ENCODE peak calls at places on chromosomes 1 and 21, in seven cellular contexts. Y is breast epithelium, X is lower lobe of right lung, P is adrenal gland, Z is fibroblast of lung, D is fibroblast of pulmonary artery, B is HFF-Myc. V is an unnamed sample.
A peak's percentile ranks its signal among the peaks of the same experiment; 100 is the strongest.

GRCh38 chr1:64848136-64848535 is 103.3 kb downstream of the RAVER2 start:
- DNase-seq in Y (no peak), X (no peak), P (no peak), Z (no peak), D (no peak), B (no peak), V (no peak)

GRCh38 chr1:236516929-236517704 is 6.7 kb upstream of the LGALS8 start:
- DNase-seq in Y (no peak), X (no peak), P (no peak), Z (peak; percentile 82), D (peak; percentile 70), B (no peak), V (peak; percentile 79)

GRCh38 chr1:45574105-45574626 is 9.7 kb upstream of the NASP start:
- DNase-seq in Y (no peak), X (no peak), P (no peak), Z (no peak), D (no peak), B (no peak), V (no peak)

GRCh38 chr1:234881893-234882771 is 246.5 kb downstream of the TOMM20 start:
- DNase-seq in Y (no peak), X (no peak), P (no peak), Z (no peak), D (no peak), B (no peak), V (no peak)

GRCh38 chr1:19720174-19720573 is 55.5 kb downstream of the HTR6 start:
- DNase-seq in Y (no peak), X (no peak), P (no peak), Z (no peak), D (no peak), B (no peak), V (no peak)

GRCh38 chr1:170576980-170577379 is 45.0 kb downstream of the GORAB start:
- DNase-seq in Y (no peak), X (no peak), P (no peak), Z (no peak), D (no peak), B (no peak), V (no peak)

GRCh38 chr21:27406297-27407009 is 439.6 kb upstream of the ADAMTS5 start:
- DNase-seq in Y (no peak), X (no peak), P (no peak), Z (peak; percentile 24), D (peak; percentile 58), B (no peak), V (peak; percentile 84)

GRCh38 chr21:43911015-43911934 is 46.3 kb downstream of the AGPAT3 start:
- DNase-seq in Y (no peak), X (peak; percentile 84), P (peak; percentile 39), Z (no peak), D (no peak), B (no peak), V (peak; percentile 84)

GRCh38 chr1:240888039-240888786 is 276.3 kb upstream of the GREM2 start:
- DNase-seq in Y (no peak), X (no peak), P (peak; percentile 20), Z (peak; percentile 3), D (peak; percentile 0), B (no peak), V (peak; percentile 3)

GRCh38 chr21:46048926-46049889 is 48.7 kb upstream of the COL6A2 start:
- DNase-seq in Y (peak; percentile 69), X (peak; percentile 57), P (peak; percentile 61), Z (peak; percentile 100), D (peak; percentile 100), B (peak; percentile 99), V (peak; percentile 100)

GRCh38 chr21:28687571-28687970 is 305.1 kb downstream of the LTN1 start:
- DNase-seq in Y (no peak), X (no peak), P (no peak), Z (no peak), D (peak; percentile 20), B (no peak), V (no peak)

GRCh38 chr1:2607681-2608041 is 21.1 kb downstream of the PRXL2B start:
- DNase-seq in Y (peak; percentile 47), X (peak; percentile 43), P (no peak), Z (no peak), D (no peak), B (no peak), V (no peak)

GRCh38 chr21:38498057-38498833 is at the start of gene ERG:
- DNase-seq in Y (no peak), X (no peak), P (no peak), Z (no peak), D (no peak), B (no peak), V (no peak)

GRCh38 chr21:42685036-42685435 is 31.6 kb downstream of the PDE9A start:
- DNase-seq in Y (no peak), X (no peak), P (no peak), Z (no peak), D (no peak), B (no peak), V (no peak)

GRCh38 chr1:12220890-12221289 is 8.9 kb upstream of the VPS13D start:
- DNase-seq in Y (no peak), X (no peak), P (no peak), Z (no peak), D (peak; percentile 8), B (no peak), V (no peak)

GRCh38 chr21:44697811-44698734 is 1.1 kb downstream of the KRTAP10-12 start:
- DNase-seq in Y (no peak), X (no peak), P (no peak), Z (no peak), D (no peak), B (no peak), V (no peak)

GRCh38 chr1:38330799-38331198 is 284.2 kb upstream of the POU3F1 start:
- DNase-seq in Y (no peak), X (no peak), P (no peak), Z (no peak), D (no peak), B (no peak), V (no peak)

GRCh38 chr1:85195703-85196102 is 5.1 kb downstream of the SYDE2 start:
- DNase-seq in Y (no peak), X (no peak), P (no peak), Z (no peak), D (no peak), B (no peak), V (no peak)
- H3K4me3 ChIP-seq in Y (no peak overlapping the region), X (peak overlapping the region; percentile 78), P (no peak overlapping the region), Z (no peak overlapping the region), D (no peak overlapping the region), B (no peak overlapping the region), V (peak overlapping the region; percentile 33)

GRCh38 chr1:187892640-187893039 is 1063.9 kb downstream of the PLA2G4A start:
- DNase-seq in Y (no peak), X (no peak), P (no peak), Z (no peak), D (no peak), B (no peak), V (no peak)
- TF ChIP-seq CTCF in Y (no peak), X (no peak), P (no peak), Z (no peak), D (no peak), B (no peak), V (no peak)

DNA sequence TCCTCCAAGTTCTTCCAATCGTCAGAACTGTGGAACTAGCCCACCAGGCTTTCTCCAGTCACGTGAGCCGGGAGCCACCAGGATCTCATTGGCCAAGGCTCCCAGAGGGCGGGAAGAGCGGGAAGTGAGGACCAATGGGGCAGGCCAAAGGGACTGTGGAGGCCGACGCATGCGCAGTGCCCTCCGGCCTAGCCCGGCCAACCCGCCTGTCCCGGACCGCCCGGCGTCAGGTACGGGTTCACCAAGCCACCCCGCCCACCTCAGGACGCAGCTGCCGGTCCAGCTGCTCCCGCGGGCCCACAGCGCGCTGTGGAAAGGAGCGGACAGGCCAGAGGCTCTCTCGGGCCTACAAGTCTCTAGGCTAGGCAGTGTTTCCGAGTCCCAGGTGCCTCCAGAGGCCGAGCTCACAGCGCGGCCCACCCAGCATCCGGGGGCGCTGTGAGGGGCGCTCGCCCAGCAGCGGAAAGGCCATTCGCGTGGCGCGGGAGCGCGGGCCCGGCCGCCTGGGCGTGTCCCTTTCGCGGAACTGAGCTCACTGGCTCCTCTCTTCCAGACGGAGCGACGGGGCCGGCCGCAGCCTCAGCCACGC is 10.9 kb downstream of the OR14I1 start:
- DNase-seq in Y (no peak), X (no peak), P (no peak), Z (no peak), D (no peak), B (no peak), V (no peak)
- H3K4me3 ChIP-seq in Y (no peak overlapping the region), X (no peak overlapping the region), P (no peak overlapping the region), Z (no peak overlapping the region), D (no peak overlapping the region), B (no peak overlapping the region), V (no peak overlapping the region)

DNA sequence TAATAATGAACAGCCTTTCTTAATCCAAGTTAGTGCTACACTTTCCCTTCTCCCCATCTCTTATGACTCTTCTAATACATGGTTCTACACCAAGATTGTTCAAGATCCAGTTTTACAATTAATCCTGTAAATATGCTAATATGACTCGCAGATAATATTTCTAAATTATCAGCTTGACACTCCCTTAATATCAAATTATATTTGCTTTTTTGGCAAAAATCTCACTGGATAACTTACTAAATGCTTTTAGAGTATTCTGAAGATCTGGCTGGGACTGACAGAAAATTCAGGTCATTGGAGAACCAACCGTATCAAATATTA is 24.4 kb upstream of the CR1L start:
- DNase-seq in Y (no peak), X (no peak), P (no peak), Z (no peak), D (no peak), B (no peak), V (no peak)
- TF ChIP-seq CTCF in Y (no peak), X (no peak), P (no peak), Z (no peak), D (no peak), B (no peak), V (no peak)

GRCh38 chr1:168396508-168396907 is 115.8 kb downstream of the TBX19 start:
- DNase-seq in Y (no peak), X (no peak), P (no peak), Z (no peak), D (no peak), B (peak; percentile 67), V (peak; percentile 21)
- H3K4me3 ChIP-seq in Y (no peak overlapping the region), X (no peak overlapping the region), P (no peak overlapping the region), Z (no peak overlapping the region), D (no peak overlapping the region), B (no peak overlapping the region), V (no peak overlapping the region)

DNA sequence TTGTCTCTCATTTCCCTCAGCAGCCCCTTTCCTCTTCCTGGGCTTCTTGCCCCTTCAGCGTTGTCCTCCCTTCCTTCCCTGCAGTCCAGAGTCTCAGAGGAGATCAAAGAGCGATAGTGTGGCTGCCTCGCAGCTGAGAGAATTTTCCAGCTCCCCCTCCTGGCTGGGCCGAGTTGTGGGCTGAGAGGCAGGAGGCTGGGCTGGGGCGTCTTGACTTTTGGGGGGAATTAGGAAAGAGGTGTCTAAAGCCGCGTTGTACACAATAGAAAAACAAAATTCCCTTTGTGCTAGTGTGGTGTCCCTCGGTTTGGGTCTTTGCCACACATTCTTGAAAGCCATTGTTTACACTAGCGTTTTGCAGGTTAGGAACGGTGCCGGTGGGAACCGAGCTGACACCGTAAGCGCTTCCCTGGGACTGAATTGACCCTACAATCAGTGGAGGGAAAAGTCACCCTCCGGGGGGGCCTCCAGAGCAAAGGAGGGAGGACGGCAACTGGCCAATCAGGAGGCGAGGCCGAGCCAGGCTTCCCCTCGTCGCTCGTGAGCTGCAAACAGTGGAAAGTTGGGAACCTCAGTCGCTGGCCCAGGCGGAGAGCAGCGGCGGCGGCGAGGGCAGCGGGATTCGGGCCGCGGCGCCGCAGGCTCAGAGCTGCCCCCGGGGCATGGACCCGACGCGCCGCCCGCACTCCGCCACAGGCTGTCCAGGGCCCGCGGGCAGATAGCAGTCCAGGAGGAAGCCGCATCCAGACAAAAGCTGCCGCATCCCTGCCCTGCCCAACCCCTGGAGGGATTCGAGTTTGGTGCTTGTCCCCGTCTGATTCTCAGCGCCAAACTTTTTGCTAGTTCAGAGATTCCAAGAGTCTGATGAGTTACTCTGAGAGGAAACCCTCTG is at the start of gene HMCN1:
- DNase-seq in Y (peak; percentile 59), X (peak; percentile 63), P (peak; percentile 60), Z (peak; percentile 72), D (peak; percentile 69), B (no peak), V (peak; percentile 24)
- TF ChIP-seq CTCF in Y (no peak), X (peak; percentile 40), P (peak; percentile 14), Z (peak; percentile 48), D (peak; percentile 53), B (peak; percentile 52), V (peak; percentile 48)